ENCODE peak calls at places on chromosomes 16 and 17, in four cellular contexts. One of them, this sample, is unnamed.

GRCh38 chr17:62827722-62828498 is 19.8 kb upstream of the MARCHF10 start:
- DNase-seq in lung: no peak
- DNase-seq in IMR-90: peak; percentile 65
- DNase-seq in adipocyte: peak; percentile 30
- DNase-seq in this sample: no peak

GRCh38 chr17:46925185-46925858 is 2.4 kb downstream of the GOSR2 start:
- DNase-seq in lung: no peak
- DNase-seq in IMR-90: no peak
- DNase-seq in adipocyte: peak; percentile 18
- DNase-seq in this sample: no peak

GRCh38 chr17:70405492-70406220 is 236.3 kb downstream of the KCNJ2 start:
- DNase-seq in lung: no peak
- DNase-seq in IMR-90: peak; percentile 97
- DNase-seq in adipocyte: peak; percentile 53
- DNase-seq in this sample: peak; percentile 95

GRCh38 chr17:82237083-82237745 is 8.4 kb downstream of the SLC16A3 start:
- DNase-seq in lung: no peak
- DNase-seq in IMR-90: no peak
- DNase-seq in adipocyte: no peak
- DNase-seq in this sample: no peak

GRCh38 chr17:3298260-3298659 is at the start of gene OR3A1:
- DNase-seq in lung: no peak
- DNase-seq in IMR-90: no peak
- DNase-seq in adipocyte: no peak
- DNase-seq in this sample: no peak

GRCh38 chr17:42107597-42108576 is 4.6 kb downstream of the DHX58 start:
- DNase-seq in lung: peak; percentile 85
- DNase-seq in IMR-90: peak; percentile 32
- DNase-seq in adipocyte: peak; percentile 35
- DNase-seq in this sample: peak; percentile 54

GRCh38 chr17:67520916-67521772 is 144.1 kb downstream of the PITPNC1 start:
- DNase-seq in lung: peak; percentile 38
- DNase-seq in IMR-90: peak; percentile 24
- DNase-seq in adipocyte: peak; percentile 71
- DNase-seq in this sample: no peak

GRCh38 chr17:10871914-10872313 is 34.0 kb upstream of the PIRT start:
- DNase-seq in lung: peak; percentile 40
- DNase-seq in IMR-90: no peak
- DNase-seq in adipocyte: no peak
- DNase-seq in this sample: no peak

GRCh38 chr17:43372273-43372911 is 26.4 kb upstream of the ARL4D start:
- DNase-seq in lung: no peak
- DNase-seq in IMR-90: no peak
- DNase-seq in adipocyte: no peak
- DNase-seq in this sample: no peak

DNA sequence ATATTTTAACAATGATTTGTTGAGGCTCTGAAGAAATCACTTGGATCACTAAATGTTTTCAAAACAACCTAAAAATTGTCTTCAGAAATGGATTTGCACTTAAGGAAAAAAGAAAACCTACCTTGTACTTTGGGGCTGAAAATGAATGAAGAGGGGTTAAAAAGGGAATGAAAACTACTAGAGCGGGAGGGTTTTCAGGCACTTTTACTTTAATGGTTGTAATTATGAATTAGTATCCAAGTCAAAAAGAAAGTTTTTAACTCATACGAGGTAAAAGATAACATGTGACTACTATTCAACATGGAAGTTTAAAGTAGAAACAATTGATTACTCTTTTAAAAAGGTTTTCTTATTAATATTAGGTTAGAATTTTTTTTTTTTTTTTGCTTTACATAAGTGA is 5.1 kb downstream of the IGF2BP1 start:
- DNase-seq in lung: no peak
- DNase-seq in IMR-90: no peak
- DNase-seq in adipocyte: no peak
- DNase-seq in this sample: no peak
- H3K4me1 ChIP-seq in lung: peaks cover 10% of the 10 kb centered on the region
- H3K4me1 ChIP-seq in IMR-90: peaks cover 6% of the 10 kb centered on the region
- H3K4me1 ChIP-seq in adipocyte: peaks cover 4% of the 10 kb centered on the region
- H3K4me1 ChIP-seq in this sample: no peaks in the 10 kb centered on the region

DNA sequence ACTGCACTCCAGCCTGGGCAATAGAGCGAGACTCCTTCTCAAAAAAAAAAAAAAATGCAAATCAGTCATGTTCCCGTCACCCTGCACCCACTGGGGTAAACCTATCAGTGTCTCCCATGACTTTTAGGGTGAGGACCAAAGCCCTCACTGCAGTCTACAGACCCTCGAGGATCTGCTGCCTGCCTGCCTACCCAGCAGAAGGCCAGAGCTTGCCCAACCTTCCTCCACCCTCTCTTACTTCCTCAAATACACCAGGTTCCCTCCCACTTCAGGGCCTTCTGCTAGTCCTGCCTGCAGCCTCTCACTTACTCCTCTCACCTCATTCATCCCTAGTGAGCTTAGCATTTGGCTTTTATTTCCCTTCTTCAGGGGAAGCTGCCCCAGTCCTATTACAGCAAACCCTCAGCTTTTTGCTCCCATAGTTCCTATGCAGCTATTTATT is 17.7 kb upstream of the TOB1 start:
- DNase-seq in lung: peak; percentile 46
- DNase-seq in IMR-90: no peak
- DNase-seq in adipocyte: no peak
- DNase-seq in this sample: no peak
- H3K4me1 ChIP-seq in lung: no peaks in the 10 kb centered on the region
- H3K4me1 ChIP-seq in IMR-90: peaks cover 3% of the 10 kb centered on the region
- H3K4me1 ChIP-seq in adipocyte: peaks cover 14% of the 10 kb centered on the region
- H3K4me1 ChIP-seq in this sample: peaks cover 20% of the 10 kb centered on the region

DNA sequence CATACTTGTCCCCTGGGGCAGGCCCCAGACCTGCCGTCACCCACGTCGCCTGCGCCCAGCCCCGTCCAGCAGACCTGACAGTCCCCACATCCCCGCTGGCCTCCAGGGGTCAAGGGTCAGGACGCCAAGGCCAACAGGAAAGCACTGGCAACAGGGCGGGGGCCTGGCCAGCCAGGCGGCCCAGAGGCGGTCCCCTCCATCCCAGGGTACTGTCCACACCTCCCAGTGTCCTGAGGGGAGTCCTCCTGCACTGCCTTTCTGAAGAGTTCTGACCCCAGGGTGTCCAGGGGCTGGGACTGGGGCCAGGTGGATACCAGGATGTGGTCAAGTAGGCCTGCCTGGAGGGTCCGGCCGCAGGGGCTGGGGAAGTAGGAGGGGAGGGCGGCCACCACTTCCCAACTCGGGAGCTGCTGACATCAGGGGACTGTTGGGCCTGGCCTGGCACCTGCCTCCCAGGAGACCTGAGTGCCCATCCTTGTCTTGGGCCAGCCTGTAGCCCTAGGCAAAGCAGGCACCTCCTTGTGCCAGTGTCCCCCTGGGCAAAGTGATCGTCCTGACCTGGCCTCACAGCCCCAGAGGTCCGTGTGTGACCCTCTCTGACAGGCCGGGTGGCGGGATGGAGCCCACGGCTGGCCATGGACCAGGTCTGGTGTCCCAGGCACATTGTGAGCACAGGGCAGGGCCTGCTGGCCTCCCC is 6.7 kb upstream of the AXIN1 start:
- DNase-seq in lung: no peak
- DNase-seq in IMR-90: no peak
- DNase-seq in adipocyte: no peak
- DNase-seq in this sample: no peak
- H3K4me1 ChIP-seq in lung: no peaks in the 10 kb centered on the region
- H3K4me1 ChIP-seq in IMR-90: no peaks in the 10 kb centered on the region
- H3K4me1 ChIP-seq in adipocyte: no peaks in the 10 kb centered on the region
- H3K4me1 ChIP-seq in this sample: no peaks in the 10 kb centered on the region

DNA sequence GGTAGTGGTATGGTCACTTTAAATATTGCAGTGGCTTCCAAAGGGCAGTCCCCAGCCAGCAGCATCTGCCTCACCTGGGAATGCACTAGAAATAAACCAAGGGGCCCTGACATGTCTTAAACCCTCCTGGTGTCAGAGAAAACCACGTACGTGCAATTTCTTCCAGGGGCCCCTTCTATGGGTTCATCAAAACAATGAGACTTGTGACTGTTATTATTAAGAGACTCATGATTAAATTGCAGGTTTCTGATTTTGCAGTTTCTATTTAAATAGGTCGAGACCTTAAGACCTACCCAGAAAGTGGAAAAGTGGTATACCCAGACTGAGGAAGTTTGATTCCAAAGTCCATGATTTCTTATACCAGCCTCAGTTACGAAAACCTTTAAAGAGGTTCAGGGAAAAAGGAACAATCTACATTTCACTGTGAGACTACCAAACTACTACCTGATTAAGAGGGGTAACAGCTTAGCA is 746 bp upstream of the POLG2 start:
- DNase-seq in lung: no peak
- DNase-seq in IMR-90: no peak
- DNase-seq in adipocyte: no peak
- DNase-seq in this sample: no peak
- H3K4me1 ChIP-seq in lung: peaks cover 2% of the 10 kb centered on the region
- H3K4me1 ChIP-seq in IMR-90: no peaks in the 10 kb centered on the region
- H3K4me1 ChIP-seq in adipocyte: peaks cover 70% of the 10 kb centered on the region
- H3K4me1 ChIP-seq in this sample: peaks cover 10% of the 10 kb centered on the region

DNA sequence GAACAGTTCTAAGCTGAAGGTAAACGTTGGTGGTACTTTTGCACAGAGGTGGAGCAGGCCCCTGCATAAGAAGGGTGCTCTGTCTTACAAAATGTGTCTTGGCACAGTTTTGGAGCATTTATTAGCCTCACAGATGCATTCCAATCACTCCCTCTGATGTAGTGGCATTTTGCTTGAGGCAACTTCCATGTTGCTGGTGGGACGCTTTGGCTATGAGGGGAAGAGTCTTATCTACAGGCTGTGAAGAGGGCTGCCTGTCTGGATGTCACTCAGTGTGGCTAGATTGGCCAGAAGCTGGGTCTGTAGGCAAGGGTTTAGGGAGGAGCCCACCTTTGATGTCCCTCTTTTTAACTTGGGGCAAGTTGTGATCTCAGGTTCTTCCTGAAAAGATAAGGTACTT is 2.6 kb upstream of the RARA start:
- DNase-seq in lung: no peak
- DNase-seq in IMR-90: no peak
- DNase-seq in adipocyte: no peak
- DNase-seq in this sample: no peak
- H3K4me1 ChIP-seq in lung: peaks cover 28% of the 10 kb centered on the region
- H3K4me1 ChIP-seq in IMR-90: peaks cover 44% of the 10 kb centered on the region
- H3K4me1 ChIP-seq in adipocyte: peaks cover 74% of the 10 kb centered on the region
- H3K4me1 ChIP-seq in this sample: peaks cover 50% of the 10 kb centered on the region

GRCh38 chr17:45256114-45256966 is 5.6 kb downstream of the SPATA32 start:
- DNase-seq in lung: no peak
- DNase-seq in IMR-90: no peak
- DNase-seq in adipocyte: no peak
- DNase-seq in this sample: no peak
- H3K4me1 ChIP-seq in lung: no peaks in the 10 kb centered on the region
- H3K4me1 ChIP-seq in IMR-90: peaks cover under 1% of the 10 kb centered on the region
- H3K4me1 ChIP-seq in adipocyte: peaks cover 9% of the 10 kb centered on the region
- H3K4me1 ChIP-seq in this sample: no peaks in the 10 kb centered on the region